ENCODE peak calls at places on chromosome 18, in nine cellular contexts. M is fibroblast of villous mesenchyme; Z is fibroblast of lung; H is HFFc6; X is HepG2; B is AG10803; S is GM12865; W is uterus; E is CD4-positive, alpha-beta T cell. V is an unnamed sample.

GRCh38 chr18:3180325-3180724 is 39.4 kb downstream of the MYOM1 start:
- DNase-seq in M (peak; percentile 53), Z (peak; percentile 57), H (peak; percentile 3), X (no peak), B (peak; percentile 18), S (no peak), W (no peak), E (no peak), V (no peak)

GRCh38 chr18:57951110-57951796 is 92.8 kb upstream of the NEDD4L start:
- DNase-seq in M (no peak), Z (no peak), H (no peak), X (peak; percentile 20), B (no peak), S (peak; percentile 35), W (no peak), E (no peak), V (no peak)

GRCh38 chr18:2612996-2613395 is 41.6 kb downstream of the NDC80 start:
- DNase-seq in M (no peak), Z (peak; percentile 67), H (no peak), X (no peak), B (no peak), S (no peak), W (no peak), E (no peak), V (no peak)

GRCh38 chr18:59547691-59548182 is 149.5 kb downstream of the CCBE1 start:
- DNase-seq in M (peak; percentile 84), Z (peak; percentile 90), H (peak; percentile 90), X (no peak), B (peak; percentile 92), S (peak; percentile 8), W (no peak), E (no peak), V (no peak)

GRCh38 chr18:6785411-6785810 is 55.9 kb downstream of the ARHGAP28 start:
- DNase-seq in M (no peak), Z (no peak), H (no peak), X (no peak), B (no peak), S (no peak), W (no peak), E (no peak), V (no peak)

GRCh38 chr18:49075697-49076096 is 124.9 kb upstream of the SMAD7 start:
- DNase-seq in M (peak; percentile 57), Z (peak; percentile 38), H (no peak), X (no peak), B (no peak), S (no peak), W (no peak), E (no peak), V (no peak)

GRCh38 chr18:3703732-3704176 is 253.8 kb downstream of the TGIF1 start:
- DNase-seq in M (peak; percentile 82), Z (peak; percentile 79), H (peak; percentile 57), X (peak; percentile 41), B (peak; percentile 59), S (peak; percentile 17), W (peak; percentile 58), E (peak; percentile 3), V (peak; percentile 25)

GRCh38 chr18:23580677-23581367 is 5.5 kb downstream of the NPC1 start:
- DNase-seq in M (peak; percentile 79), Z (peak; percentile 80), H (peak; percentile 91), X (no peak), B (peak; percentile 71), S (no peak), W (no peak), E (no peak), V (no peak)

GRCh38 chr18:33710269-33710668 is 132.2 kb downstream of the ASXL3 start:
- DNase-seq in M (no peak), Z (no peak), H (no peak), X (no peak), B (no peak), S (no peak), W (no peak), E (no peak), V (no peak)

GRCh38 chr18:13242797-13243196 is 24.2 kb downstream of the LDLRAD4 start:
- DNase-seq in M (no peak), Z (no peak), H (no peak), X (no peak), B (no peak), S (no peak), W (no peak), E (no peak), V (no peak)

GRCh38 chr18:11316546-11316945 is 167.2 kb upstream of the PIEZO2 start:
- DNase-seq in M (no peak), Z (no peak), H (no peak), X (no peak), B (no peak), S (no peak), W (no peak), E (no peak), V (no peak)

GRCh38 chr18:72652990-72653593 is 109.0 kb upstream of the CBLN2 start:
- DNase-seq in M (no peak), Z (no peak), H (no peak), X (peak; percentile 48), B (peak; percentile 1), S (peak; percentile 71), W (no peak), E (no peak), V (peak; percentile 52)

DNA sequence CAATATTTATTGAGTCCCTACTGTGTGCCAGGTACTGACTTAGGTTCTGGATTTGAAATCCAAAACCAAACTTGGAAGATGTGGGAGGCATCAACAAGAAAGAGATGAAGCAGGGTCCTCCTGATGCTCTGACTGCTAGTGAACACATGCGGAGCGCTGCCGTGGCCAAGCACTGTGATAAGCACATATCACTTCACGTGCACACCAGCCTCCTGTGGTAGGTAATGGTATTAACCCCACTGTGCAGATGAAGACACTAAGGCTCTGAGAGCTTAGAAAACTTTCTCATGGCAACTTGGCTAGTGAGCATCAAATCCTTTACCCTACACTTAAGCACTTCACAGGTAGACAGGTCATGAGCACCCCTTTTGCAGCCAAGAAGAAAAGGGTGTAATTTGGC is 216.1 kb downstream of the HAUS1 start:
- DNase-seq in M (no peak), Z (no peak), H (no peak), X (no peak), B (no peak), S (no peak), W (no peak), E (no peak), V (no peak)
- TF ChIP-seq CTCF in M (no peak), Z (no peak), H (peak; percentile 39), X (no peak), B (no peak), S (peak; percentile 2), W (no peak), E (no peak), V (no peak)

GRCh38 chr18:77716282-77716681 is 466.6 kb downstream of the GALR1 start:
- DNase-seq in M (no peak), Z (no peak), H (no peak), X (no peak), B (no peak), S (no peak), W (no peak), E (no peak), V (no peak)

GRCh38 chr18:77714716-77715115 is 465.1 kb downstream of the GALR1 start:
- DNase-seq in M (no peak), Z (no peak), H (no peak), X (no peak), B (no peak), S (no peak), W (no peak), E (no peak), V (no peak)

GRCh38 chr18:77709107-77709506 is 459.5 kb downstream of the GALR1 start:
- DNase-seq in M (no peak), Z (no peak), H (no peak), X (no peak), B (no peak), S (peak; percentile 55), W (no peak), E (no peak), V (no peak)

GRCh38 chr18:77705301-77705700 is 455.7 kb downstream of the GALR1 start:
- DNase-seq in M (no peak), Z (no peak), H (no peak), X (no peak), B (no peak), S (no peak), W (no peak), E (no peak), V (no peak)

GRCh38 chr18:77711096-77711495 is 461.4 kb downstream of the GALR1 start:
- DNase-seq in M (no peak), Z (no peak), H (no peak), X (no peak), B (no peak), S (no peak), W (no peak), E (no peak), V (no peak)
- TF ChIP-seq CTCF in M (no peak), Z (no peak), H (peak; percentile 59), X (no peak), B (peak; percentile 32), S (peak; percentile 14), W (no peak), E (no peak), V (no peak)

GRCh38 chr18:31398191-31398590 is 21.6 kb downstream of the DSG4 start:
- DNase-seq in M (peak; percentile 5), Z (no peak), H (no peak), X (no peak), B (no peak), S (no peak), W (no peak), E (no peak), V (no peak)

GRCh38 chr18:31396796-31397195 is 20.2 kb downstream of the DSG4 start:
- DNase-seq in M (no peak), Z (no peak), H (no peak), X (no peak), B (no peak), S (no peak), W (no peak), E (no peak), V (no peak)

DNA sequence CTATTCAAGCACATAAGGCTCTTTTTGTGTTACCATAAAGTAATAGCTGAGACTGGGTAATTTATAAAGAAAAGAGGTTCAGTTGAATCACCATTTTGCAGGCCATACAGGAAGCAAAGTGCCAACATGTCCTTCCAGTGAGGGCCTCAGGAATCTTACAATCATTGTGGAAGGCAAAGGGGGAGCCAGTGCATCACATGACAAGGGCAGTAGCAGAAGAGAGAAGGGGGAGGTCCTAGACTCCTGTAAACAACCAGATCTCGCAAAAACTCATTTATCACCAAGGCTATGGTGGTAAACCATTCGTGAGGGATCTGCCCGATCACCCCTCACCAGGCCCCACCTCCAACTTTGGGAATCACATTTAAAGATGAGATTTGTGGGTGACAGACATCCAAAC is 16.7 kb downstream of the DSG4 start:
- DNase-seq in M (no peak), Z (no peak), H (no peak), X (no peak), B (no peak), S (no peak), W (no peak), E (no peak), V (no peak)
- TF ChIP-seq CTCF in M (no peak), Z (no peak), H (no peak), X (no peak), B (no peak), S (no peak), W (no peak), E (no peak), V (no peak)

DNA sequence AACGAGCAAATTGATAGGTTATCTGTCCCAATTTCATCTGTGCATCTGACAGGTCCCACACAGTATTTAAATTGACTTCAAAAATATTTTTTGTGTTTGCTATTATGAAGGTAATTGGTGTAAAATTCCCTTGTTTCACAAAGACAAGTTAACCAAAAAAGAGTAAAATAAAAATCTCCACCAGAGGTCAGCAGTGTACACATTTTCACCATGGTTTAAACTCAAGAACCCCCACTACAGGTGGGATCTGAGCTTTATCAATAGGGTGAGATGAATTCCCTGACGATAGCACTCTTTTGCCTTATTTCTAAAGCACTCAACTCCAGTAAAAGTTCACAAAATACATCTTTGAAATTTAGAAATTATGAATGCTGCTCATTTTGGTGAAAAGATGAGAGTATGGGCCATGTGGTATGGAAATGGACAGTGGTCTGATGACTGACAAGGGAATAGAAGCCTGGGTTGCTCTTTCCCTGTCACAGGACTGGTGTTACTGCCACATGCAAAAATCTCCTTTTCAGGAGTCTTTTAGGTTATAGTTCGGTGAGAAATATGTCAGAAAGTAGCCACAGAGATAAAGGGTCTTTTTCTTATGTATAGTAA is 68.0 kb downstream of the SERPINB8 start:
- DNase-seq in M (peak; percentile 21), Z (peak; percentile 31), H (peak; percentile 19), X (peak; percentile 50), B (peak; percentile 22), S (peak; percentile 49), W (no peak), E (no peak), V (peak; percentile 70)
- TF ChIP-seq CTCF in M (peak; percentile 52), Z (peak; percentile 39), H (peak; percentile 81), X (peak; percentile 53), B (peak; percentile 61), S (peak; percentile 51), W (peak; percentile 23), E (no peak), V (peak; percentile 22)

V was measured in GM20000.